ENCODE peak calls at places on chromosomes 11 and 22, in eight cellular contexts. G is brain microvascular endothelial cell, V is dorsolateral prefrontal cortex, Q is spleen, S is upper lobe of right lung, H is body of pancreas, P is PC-9, C is endodermal cell. Z is an unnamed sample.

GRCh38 chr22:49724030-49724892 is 103.4 kb downstream of the BRD1 start:
- DNase-seq in C (no peak), V (no peak), S (peak; percentile 65), H (no peak), G (no peak), P (no peak), Q (no peak), Z (peak; percentile 53)

GRCh38 chr11:117058761-117059233 is 39.4 kb downstream of the SIK3 start:
- DNase-seq in H (no peak), G (peak; percentile 15), C (no peak), S (no peak), V (no peak), P (no peak), Q (no peak), Z (no peak)

GRCh38 chr11:121249039-121249663 is 43.4 kb upstream of the SC5D start:
- DNase-seq in H (no peak), P (peak; percentile 59), V (no peak), G (peak; percentile 52), C (peak; percentile 53), Q (no peak), S (no peak), Z (no peak)

GRCh38 chr11:29484548-29484947 is 532.3 kb downstream of the KCNA4 start:
- DNase-seq in S (no peak), C (no peak), G (no peak), P (no peak), Q (no peak), V (no peak), H (no peak), Z (no peak)

GRCh38 chr11:64998141-64998540 is 1.4 kb upstream of the BATF2 start:
- DNase-seq in Q (no peak), P (peak; percentile 60), G (no peak), C (peak; percentile 63), H (no peak), S (no peak), V (no peak), Z (no peak)

GRCh38 chr11:18322818-18323570 is 627 bp downstream of the GTF2H1 start:
- DNase-seq in C (no peak), H (no peak), Q (no peak), S (no peak), V (no peak), G (no peak), P (no peak), Z (no peak)

GRCh38 chr22:45868586-45869443 is 108.1 kb downstream of the WNT7B start:
- DNase-seq in C (peak; percentile 51), S (no peak), H (no peak), V (no peak), Q (peak; percentile 54), P (no peak), G (no peak), Z (no peak)

GRCh38 chr11:70233511-70233919 is 30.4 kb downstream of the FADD start:
- DNase-seq in G (peak; percentile 89), P (peak; percentile 100), Q (no peak), C (no peak), H (no peak), V (no peak), S (no peak), Z (peak; percentile 94)

GRCh38 chr11:18106688-18107087 is 806 bp upstream of the SAAL1 start:
- DNase-seq in H (no peak), V (no peak), Q (no peak), P (no peak), G (no peak), C (no peak), S (no peak), Z (no peak)

DNA sequence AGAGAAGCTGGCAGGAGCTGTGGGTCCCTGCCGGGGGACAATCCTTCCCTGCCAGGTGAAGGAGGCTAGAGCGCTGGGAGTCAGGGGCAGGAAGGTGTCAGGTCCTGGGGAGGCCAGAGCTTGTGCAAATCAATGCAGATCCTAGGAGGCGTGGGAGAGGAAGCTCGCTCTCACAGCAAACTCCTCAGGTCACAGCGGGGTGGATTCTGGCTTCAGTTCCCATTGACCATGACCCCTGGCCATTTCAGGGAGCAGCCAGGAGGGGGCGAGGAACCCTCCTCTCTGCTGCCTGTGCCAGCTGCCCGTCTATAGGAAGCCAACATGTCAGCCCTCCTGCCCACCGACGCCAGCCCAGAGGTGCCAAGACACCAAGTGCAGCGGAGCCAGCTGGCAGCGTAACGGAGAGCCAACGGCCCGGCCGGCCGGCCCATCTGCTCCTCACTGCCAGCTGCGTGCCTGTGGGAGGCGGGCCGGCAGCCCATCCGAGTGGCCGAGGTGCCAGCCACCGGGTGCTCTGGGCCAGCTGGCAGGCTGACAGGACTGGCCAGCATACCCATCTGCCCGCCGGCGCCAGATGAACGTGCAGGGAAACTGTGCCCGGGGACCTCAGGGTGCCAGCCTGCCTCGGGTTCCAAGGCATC is 374.9 kb downstream of the MIAT start:
- DNase-seq in G (no peak), H (peak; percentile 8), S (no peak), C (peak; percentile 95), P (no peak), V (peak; percentile 62), Q (no peak), Z (no peak)
- TF ChIP-seq CTCF in G (peak; percentile 59), H (peak; percentile 18), S (no peak), C (peak; percentile 81), P (no peak), V (peak; percentile 17), Q (no peak), Z (no peak)

GRCh38 chr22:28053871-28054621 is 135.0 kb upstream of the PITPNB start:
- DNase-seq in Q (no peak), S (no peak), V (no peak), P (no peak), H (no peak), G (no peak), C (no peak), Z (no peak)
- H3K27ac ChIP-seq in Q (no peak overlapping the region), S (no peak overlapping the region), V (no peak overlapping the region), P (no peak overlapping the region), H (no peak overlapping the region), G (no peak overlapping the region), C (no peak overlapping the region), Z (no peak overlapping the region)

GRCh38 chr11:102138223-102138622 is 28.0 kb downstream of the YAP1 start:
- DNase-seq in G (no peak), H (no peak), S (no peak), C (no peak), Q (no peak), P (peak; percentile 43), V (no peak), Z (no peak)
- TF ChIP-seq CTCF in G (no peak), H (no peak), S (no peak), C (no peak), Q (no peak), P (no peak), V (no peak), Z (no peak)

DNA sequence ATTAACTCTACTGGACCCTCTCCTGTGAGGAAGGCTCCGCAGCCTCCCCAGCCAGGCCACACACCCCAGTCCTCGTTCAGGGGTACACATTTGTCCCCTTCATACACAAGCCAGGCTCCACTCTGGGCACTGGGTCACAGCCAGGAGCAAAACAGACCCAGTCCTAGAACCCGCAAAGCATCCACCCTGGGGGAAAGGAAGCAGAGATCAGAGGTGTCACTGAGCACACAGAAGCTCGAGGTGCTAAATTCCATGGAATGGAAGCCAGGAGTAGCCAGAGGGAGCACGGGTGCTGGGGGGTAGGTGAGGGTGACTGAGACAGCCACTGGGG is 43.6 kb upstream of the TH start:
- DNase-seq in P (no peak), Q (no peak), G (no peak), C (peak; percentile 59), S (peak; percentile 46), H (no peak), V (no peak), Z (no peak)
- H3K27ac ChIP-seq in P (no peak overlapping the region), Q (no peak overlapping the region), G (no peak overlapping the region), C (no peak overlapping the region), S (no peak overlapping the region), H (no peak overlapping the region), V (no peak overlapping the region), Z (no peak overlapping the region)

GRCh38 chr11:131916633-131917032 is 546.2 kb downstream of the NTM start:
- DNase-seq in C (no peak), G (no peak), Q (no peak), P (no peak), S (no peak), H (no peak), V (no peak), Z (no peak)

GRCh38 chr11:131914299-131914902 is 544.0 kb downstream of the NTM start:
- DNase-seq in P (no peak), S (no peak), Q (no peak), G (no peak), C (no peak), H (no peak), V (no peak), Z (no peak)

GRCh38 chr11:131910491-131911387 is 540.3 kb downstream of the NTM start:
- DNase-seq in Q (peak; percentile 59), V (no peak), P (no peak), H (no peak), G (peak; percentile 47), C (peak; percentile 81), S (no peak), Z (no peak)

GRCh38 chr11:131912127-131912526 is 541.7 kb downstream of the NTM start:
- DNase-seq in S (no peak), Q (no peak), C (no peak), V (no peak), G (no peak), H (no peak), P (no peak), Z (no peak)

GRCh38 chr11:131913267-131913666 is 542.9 kb downstream of the NTM start:
- DNase-seq in P (no peak), C (no peak), V (no peak), Q (no peak), S (no peak), G (no peak), H (no peak), Z (no peak)
- TF ChIP-seq CTCF in P (no peak), C (no peak), V (no peak), Q (no peak), S (no peak), G (peak; percentile 16), H (no peak), Z (no peak)